ENCODE peak calls at places on chromosomes 13 and 19, in five cellular contexts. T is GM04504; H is AG10803; I is activated CD8-positive, alpha-beta memory T cell treated with anti-CD3 and anti-CD28 coated beads for 1 hour; B is iPS-NIHi11. X is an unnamed sample.

GRCh38 chr19:29672319-29672932 is 7.2 kb downstream of the PLEKHF1 start:
- DNase-seq in T (no peak), H (no peak), I (no peak), B (no peak), X (no peak)

GRCh38 chr13:21399741-21400140 is 59.4 kb downstream of the ZDHHC20 start:
- DNase-seq in T (no peak), H (no peak), I (no peak), B (no peak), X (no peak)

GRCh38 chr13:113152894-113153809 is 5.3 kb upstream of the PROZ start:
- DNase-seq in T (no peak), H (no peak), I (no peak), B (no peak), X (no peak)

GRCh38 chr19:31253816-31254551 is 95.3 kb downstream of the TSHZ3 start:
- DNase-seq in T (no peak), H (no peak), I (no peak), B (no peak), X (no peak)

GRCh38 chr13:113044431-113045114 is 61.0 kb upstream of the F7 start:
- DNase-seq in T (peak; percentile 27), H (peak; percentile 28), I (no peak), B (no peak), X (no peak)

GRCh38 chr13:61110804-61111203 is 304.8 kb downstream of the PCDH20 start:
- DNase-seq in T (no peak), H (no peak), I (no peak), B (no peak), X (no peak)

GRCh38 chr13:50388481-50388880 is 373.2 kb downstream of the KCNRG start:
- DNase-seq in T (no peak), H (no peak), I (no peak), B (no peak), X (no peak)

GRCh38 chr19:17107546-17108452 is 32.2 kb downstream of the MYO9B start:
- DNase-seq in T (peak; percentile 99), H (peak; percentile 98), I (no peak), B (peak; percentile 64), X (peak; percentile 83)

GRCh38 chr19:36215276-36216171 is 618 bp downstream of the ZNF146 start:
- DNase-seq in T (no peak), H (peak; percentile 25), I (no peak), B (peak; percentile 13), X (no peak)

GRCh38 chr13:91817250-91817649 is 418.8 kb downstream of the GPC5 start:
- DNase-seq in T (no peak), H (no peak), I (no peak), B (no peak), X (no peak)

GRCh38 chr19:33612928-33613327 is 8.8 kb upstream of the CHST8 start:
- DNase-seq in T (no peak), H (no peak), I (no peak), B (no peak), X (no peak)